ENCODE peak calls at places on chromosomes 7 and 10, in four cellular contexts. A is H54; P is T-helper 1 cell; N is activated CD8-positive, alpha-beta memory T cell treated with anti-CD3 and anti-CD28 coated beads for 1 hour. E is an unnamed sample.

GRCh38 chr10:17206210-17206709 is 4.8 kb upstream of the TRDMT1 start:
- DNase-seq in A (no peak), P (no peak), N (peak; percentile 38), E (no peak)

GRCh38 chr10:88228130-88228529 is 355.0 kb downstream of the RNLS start:
- DNase-seq in P (no peak), A (no peak), N (no peak), E (no peak)

GRCh38 chr7:106358103-106358663 is 73.4 kb upstream of the NAMPT start:
- DNase-seq in A (no peak), N (no peak), P (no peak), E (no peak)

GRCh38 chr10:124690971-124691370 is 53.2 kb downstream of the FAM53B start:
- DNase-seq in A (no peak), N (no peak), P (no peak), E (peak; percentile 16)

GRCh38 chr10:123390332-123390731 is 236.1 kb downstream of the BUB3 start:
- DNase-seq in P (no peak), A (no peak), N (no peak), E (no peak)

GRCh38 chr7:139422126-139422525 is 61.3 kb downstream of the KLRG2 start:
- DNase-seq in N (no peak), A (no peak), P (no peak), E (no peak)

GRCh38 chr7:159112136-159113011 is 32.3 kb downstream of the VIPR2 start:
- DNase-seq in P (no peak), N (no peak), A (no peak), E (no peak)

GRCh38 chr7:19020711-19021110 is 96.7 kb downstream of the TWIST1 start:
- DNase-seq in N (no peak), P (no peak), A (no peak), E (no peak)

GRCh38 chr10:61842755-61843497 is 58.6 kb upstream of the ARID5B start:
- DNase-seq in P (no peak), A (peak; percentile 35), N (no peak), E (no peak)

GRCh38 chr7:98133181-98133580 is 26.5 kb downstream of the LMTK2 start:
- DNase-seq in A (no peak), P (no peak), N (no peak), E (no peak)

GRCh38 chr10:73503037-73503436 is 7.2 kb upstream of the PPP3CB start:
- DNase-seq in P (no peak), A (no peak), N (no peak), E (no peak)

GRCh38 chr7:157358041-157358752 is 21.4 kb downstream of the DNAJB6 start:
- DNase-seq in P (no peak), N (no peak), A (no peak), E (no peak)

GRCh38 chr7:119935418-119936025 is 337.5 kb upstream of the KCND2 start:
- DNase-seq in P (no peak), N (no peak), A (no peak), E (no peak)

GRCh38 chr10:84848967-84849366 is 520.6 kb downstream of the CCSER2 start:
- DNase-seq in N (no peak), A (no peak), P (no peak), E (no peak)

GRCh38 chr10:44258019-44258418 is 126.9 kb downstream of the CXCL12 start:
- DNase-seq in N (no peak), A (no peak), P (no peak), E (no peak)

GRCh38 chr7:77538186-77538907 is 1.3 kb downstream of the PTPN12 start:
- DNase-seq in P (no peak), N (no peak), A (peak; percentile 64), E (peak; percentile 74)

GRCh38 chr10:33381391-33381790 is 46.9 kb upstream of the NRP1 start:
- DNase-seq in A (no peak), N (no peak), P (no peak), E (no peak)

GRCh38 chr10:11819027-11819426 is 4.1 kb upstream of the PROSER2 start:
- DNase-seq in A (no peak), P (no peak), N (no peak), E (no peak)

GRCh38 chr10:110433740-110434139 is 64.0 kb upstream of the DUSP5 start:
- DNase-seq in N (no peak), P (no peak), A (no peak), E (no peak)

GRCh38 chr10:117168135-117168674 is 29.1 kb upstream of the KCNK18 start:
- DNase-seq in A (peak; percentile 86), P (peak; percentile 36), N (no peak), E (no peak)

GRCh38 chr7:147937428-147937827 is 653.1 kb upstream of the C7orf33 start:
- DNase-seq in P (no peak), A (peak; percentile 9), N (no peak), E (no peak)

GRCh38 chr7:126079581-126079980 is 1150.0 kb upstream of the POT1 start:
- DNase-seq in P (no peak), A (no peak), N (no peak), E (no peak)

GRCh38 chr7:139743967-139744767 is 33.6 kb downstream of the HIPK2 start:
- DNase-seq in N (no peak), P (no peak), A (no peak), E (no peak)

GRCh38 chr7:2558620-2559282 is at the start of gene IQCE:
- DNase-seq in P (peak; percentile 75), N (peak; percentile 65), A (peak; percentile 99), E (peak; percentile 90)

GRCh38 chr7:28554791-28555471 is 142.6 kb downstream of the CREB5 start:
- DNase-seq in A (no peak), P (no peak), N (no peak), E (peak; percentile 67)

GRCh38 chr10:74786126-74786525 is 40.3 kb upstream of the KAT6B start:
- DNase-seq in A (no peak), N (no peak), P (no peak), E (peak; percentile 56)

GRCh38 chr10:84077728-84078127 is 61.6 kb upstream of the GHITM start:
- DNase-seq in N (no peak), P (no peak), A (no peak), E (no peak)

GRCh38 chr7:137360087-137360679 is 16.6 kb upstream of the PTN start:
- DNase-seq in A (no peak), P (no peak), N (no peak), E (no peak)

GRCh38 chr10:100670828-100671479 is 74.4 kb upstream of the PAX2 start:
- DNase-seq in A (peak; percentile 60), N (no peak), P (peak; percentile 27), E (no peak)

GRCh38 chr10:101767600-101767945 is 8.3 kb downstream of the FGF8 start:
- DNase-seq in A (no peak), P (no peak), N (no peak), E (no peak)

GRCh38 chr10:122492955-122493597 is 31.7 kb downstream of the HTRA1 start:
- DNase-seq in P (no peak), A (no peak), N (no peak), E (no peak)

GRCh38 chr7:151579642-151580041 is 59.9 kb upstream of the RHEB start:
- DNase-seq in A (no peak), P (no peak), N (no peak), E (no peak)

GRCh38 chr10:88012627-88013026 is 149.2 kb downstream of the PTEN start:
- DNase-seq in A (no peak), N (no peak), P (no peak), E (no peak)

GRCh38 chr7:44060091-44060947 is 5.0 kb downstream of the PGAM2 start:
- DNase-seq in N (no peak), A (no peak), P (no peak), E (no peak)

GRCh38 chr10:107913317-107914294 is 749.1 kb upstream of the SORCS1 start:
- DNase-seq in N (no peak), P (no peak), A (no peak), E (no peak)

GRCh38 chr7:46163245-46163644 is 242.2 kb upstream of the IGFBP3 start:
- DNase-seq in N (no peak), P (no peak), A (no peak), E (peak; percentile 95)

E was measured in DMS153.